ENCODE peak calls at places on chromosomes 11 and 22, in nine cellular contexts. W is bronchial epithelial cell; G is NCI-H524 treated with DMSO at 0.1 percent for 48 hours; N is NCI-H1092; O is putamen; U is H54; F is stimulated activated naive CD4-positive, alpha-beta T cell; R is stimulated activated CD8-positive, alpha-beta memory T cell treated with anti-CD3 and anti-CD28 coated beads, Interleukin-4, amount 100 ng/mL, for 24 hours; K is dermis blood vessel endothelial cell. Q is an unnamed sample.

GRCh38 chr11:107591446-107592236 is 694 bp downstream of the ELMOD1 start:
- DNase-seq in W (no peak), G (no peak), N (no peak), O (no peak), U (no peak), F (peak), R (peak), K (peak), Q (no peak)

GRCh38 chr22:45329536-45329936 is 19.8 kb downstream of the FAM118A start:
- DNase-seq in W (no peak), G (peak), N (peak), O (peak), U (no peak), F (no peak), R (no peak), K (peak), Q (no peak)

GRCh38 chr22:24190566-24191208 is 9.4 kb downstream of the SUSD2 start:
- DNase-seq in W (no peak), G (no peak), N (no peak), O (no peak), U (no peak), F (no peak), R (no peak), K (no peak), Q (no peak)

GRCh38 chr11:99244613-99245012 is 223.9 kb downstream of the CNTN5 start:
- DNase-seq in W (no peak), G (no peak), N (no peak), O (no peak), U (no peak), F (no peak), R (no peak), K (no peak), Q (no peak)

GRCh38 chr22:44586337-44586990 is 88.4 kb upstream of the RTL6 start:
- DNase-seq in W (no peak), G (no peak), N (no peak), O (no peak), U (no peak), F (no peak), R (no peak), K (no peak), Q (no peak)

GRCh38 chr22:47309476-47309875 is 547.0 kb downstream of the TBC1D22A start:
- DNase-seq in W (no peak), G (no peak), N (no peak), O (no peak), U (no peak), F (no peak), R (no peak), K (no peak), Q (no peak)

GRCh38 chr22:19287889-19288288 is 3.6 kb downstream of the CLTCL1 start:
- DNase-seq in W (peak), G (no peak), N (no peak), O (no peak), U (no peak), F (no peak), R (no peak), K (no peak), Q (peak)

GRCh38 chr11:120040136-120040840 is 97.6 kb downstream of the TRIM29 start:
- DNase-seq in W (no peak), G (no peak), N (no peak), O (no peak), U (no peak), F (no peak), R (no peak), K (no peak), Q (no peak)

GRCh38 chr22:48693377-48694135 is 1134.1 kb downstream of the BRD1 start:
- DNase-seq in W (no peak), G (no peak), N (no peak), O (no peak), U (no peak), F (no peak), R (no peak), K (no peak), Q (no peak)

GRCh38 chr22:50250555-50251471 is at the start of gene HDAC10:
- DNase-seq in W (peak), G (no peak), N (no peak), O (no peak), U (peak), F (peak), R (peak), K (peak), Q (peak)

GRCh38 chr22:45423524-45423923 is 10.0 kb downstream of the RIBC2 start:
- DNase-seq in W (no peak), G (no peak), N (no peak), O (no peak), U (no peak), F (no peak), R (no peak), K (no peak), Q (no peak)

Q was measured in RPMI7951.